ENCODE peak calls at places on chromosomes 4 and X, in eight cellular contexts. F is GM06990; C is NCI-H774; G is erythroblast; O is NCI-H2081; J is GM10248; U is effector memory CD8-positive, alpha-beta T cell; E is HCT116. W is an unnamed sample.

GRCh38 chrX:53831662-53832635 is 145.4 kb upstream of the HUWE1 start:
- DNase-seq in F (peak), C (no peak), G (peak), O (peak), J (peak), U (peak), E (peak), W (no peak)

GRCh38 chr4:172311682-172312081 is 498.5 kb downstream of the GALNTL6 start:
- DNase-seq in F (no peak), C (no peak), G (no peak), O (no peak), J (no peak), U (no peak), E (no peak), W (no peak)

GRCh38 chrX:135112096-135112729 is 8.1 kb downstream of the ETDB start:
- DNase-seq in F (peak), C (no peak), G (peak), O (peak), J (no peak), U (peak), E (peak), W (no peak)

GRCh38 chrX:150704030-150704613 is 10.9 kb downstream of the MTMR1 start:
- DNase-seq in F (no peak), C (no peak), G (no peak), O (no peak), J (no peak), U (no peak), E (no peak), W (peak)

GRCh38 chr4:67083496-67083895 is 461.8 kb downstream of the CENPC start:
- DNase-seq in F (no peak), C (no peak), G (no peak), O (no peak), J (no peak), U (no peak), E (no peak), W (no peak)

GRCh38 chr4:152540941-152541340 is 5.0 kb upstream of the FBXW7 start:
- DNase-seq in F (no peak), C (no peak), G (no peak), O (no peak), J (no peak), U (no peak), E (no peak), W (no peak)

GRCh38 chr4:126364290-126364978 is 1049.7 kb downstream of the FAT4 start:
- DNase-seq in F (no peak), C (no peak), G (no peak), O (no peak), J (no peak), U (no peak), E (no peak), W (no peak)

GRCh38 chr4:158906073-158906472 is 137.2 kb downstream of the FNIP2 start:
- DNase-seq in F (peak), C (no peak), G (no peak), O (no peak), J (peak), U (no peak), E (no peak), W (no peak)

GRCh38 chrX:22889824-22890223 is 109.9 kb upstream of the DDX53 start:
- DNase-seq in F (no peak), C (no peak), G (no peak), O (no peak), J (no peak), U (no peak), E (no peak), W (peak)

GRCh38 chr4:53432528-53433424 is 55.3 kb downstream of the FIP1L1 start:
- DNase-seq in F (peak), C (no peak), G (no peak), O (no peak), J (peak), U (no peak), E (no peak), W (no peak)

GRCh38 chr4:78377555-78377954 is 174.0 kb upstream of the ANXA3 start:
- DNase-seq in F (no peak), C (no peak), G (no peak), O (no peak), J (no peak), U (no peak), E (no peak), W (no peak)

GRCh38 chr4:85126991-85127591 is 160.6 kb upstream of the WDFY3 start:
- DNase-seq in F (no peak), C (no peak), G (no peak), O (no peak), J (no peak), U (no peak), E (no peak), W (no peak)

GRCh38 chr4:158572608-158573007 is 50.9 kb downstream of the RXFP1 start:
- DNase-seq in F (no peak), C (no peak), G (no peak), O (no peak), J (no peak), U (no peak), E (no peak), W (no peak)

GRCh38 chr4:123488916-123489315 is 92.3 kb downstream of the SPRY1 start:
- DNase-seq in F (no peak), C (no peak), G (peak), O (no peak), J (peak), U (no peak), E (peak), W (no peak)

GRCh38 chrX:72269671-72270251 is 7.3 kb downstream of the RPS4X start:
- DNase-seq in F (no peak), C (no peak), G (no peak), O (no peak), J (no peak), U (no peak), E (no peak), W (no peak)

GRCh38 chr4:127965062-127965802 is at the start of the genes ABHD18 and MFSD8:
- DNase-seq in F (peak), C (peak), G (peak), O (peak), J (peak), U (peak), E (peak), W (peak)

GRCh38 chr4:86586160-86586572 is 7.9 kb upstream of the PTPN13 start:
- DNase-seq in F (no peak), C (no peak), G (peak), O (no peak), J (no peak), U (no peak), E (no peak), W (no peak)

GRCh38 chr4:47071863-47072441 is 40.6 kb downstream of the GABRB1 start:
- DNase-seq in F (no peak), C (no peak), G (no peak), O (no peak), J (no peak), U (no peak), E (no peak), W (peak)

GRCh38 chr4:70505152-70505748 is 13.1 kb upstream of the AMTN start:
- DNase-seq in F (peak), C (peak), G (peak), O (peak), J (peak), U (peak), E (peak), W (no peak)

GRCh38 chr4:119581480-119581879 is 47.1 kb downstream of the PDE5A start:
- DNase-seq in F (no peak), C (no peak), G (no peak), O (no peak), J (no peak), U (no peak), E (no peak), W (no peak)

GRCh38 chr4:174398728-174399127 is 115.0 kb downstream of the CEP44 start:
- DNase-seq in F (no peak), C (no peak), G (peak), O (no peak), J (no peak), U (no peak), E (no peak), W (no peak)

GRCh38 chr4:153912296-153912695 is 123.4 kb upstream of the SFRP2 start:
- DNase-seq in F (no peak), C (no peak), G (no peak), O (no peak), J (no peak), U (no peak), E (no peak), W (no peak)

GRCh38 chr4:89123418-89123817 is 12.1 kb downstream of the TIGD2 start:
- DNase-seq in F (no peak), C (no peak), G (no peak), O (no peak), J (no peak), U (no peak), E (no peak), W (no peak)

GRCh38 chr4:151012836-151013235 is 2.2 kb downstream of the LRBA start:
- DNase-seq in F (no peak), C (no peak), G (peak), O (no peak), J (no peak), U (no peak), E (peak), W (no peak)

GRCh38 chrX:103330601-103331397 is 760 bp downstream of the TCEAL7 start:
- DNase-seq in F (no peak), C (no peak), G (no peak), O (no peak), J (no peak), U (no peak), E (no peak), W (no peak)

GRCh38 chr4:2797545-2798305 is 4.8 kb downstream of the SH3BP2 start:
- DNase-seq in F (peak), C (no peak), G (no peak), O (no peak), J (no peak), U (no peak), E (no peak), W (no peak)

GRCh38 chr4:89276296-89276695 is 31.3 kb downstream of the GPRIN3 start:
- DNase-seq in F (no peak), C (no peak), G (no peak), O (no peak), J (no peak), U (no peak), E (no peak), W (no peak)

GRCh38 chrX:114800719-114801118 is 216.7 kb downstream of the IL13RA2 start:
- DNase-seq in F (no peak), C (no peak), G (no peak), O (no peak), J (no peak), U (no peak), E (peak), W (no peak)

GRCh38 chr4:82275431-82276423 is 98.1 kb downstream of the HNRNPD start:
- DNase-seq in F (no peak), C (no peak), G (no peak), O (no peak), J (no peak), U (no peak), E (no peak), W (no peak)

GRCh38 chrX:619812-620493 is 10.6 kb upstream of the SHOX start:
- DNase-seq in F (no peak), C (no peak), G (no peak), O (no peak), J (no peak), U (no peak), E (no peak), W (no peak)

GRCh38 chr4:105471566-105472176 is 2.2 kb downstream of the PPA2 start:
- DNase-seq in F (peak), C (peak), G (peak), O (peak), J (peak), U (peak), E (peak), W (peak)

GRCh38 chrX:153969125-153969903 is 2.3 kb downstream of the HCFC1 start:
- DNase-seq in F (no peak), C (no peak), G (peak), O (no peak), J (no peak), U (no peak), E (no peak), W (no peak)

GRCh38 chr4:3462790-3463415 is at the start of gene DOK7:
- DNase-seq in F (no peak), C (no peak), G (peak), O (no peak), J (no peak), U (no peak), E (no peak), W (no peak)